ENCODE peak calls at places on chromosome 14, in five cellular contexts. R is hippocampal formation; Z is anterior cingulate cortex; J is sciatic nerve; N is activated CD4-positive, alpha-beta T cell treated with anti-CD3 and anti-CD28 coated beads, Interleukin-2, amount 50 U/mL, for 1 hour. S is an unnamed sample.

GRCh38 chr14:93733231-93733630 is 55.1 kb downstream of the PRIMA1 start:
- DNase-seq in R (no peak), J (no peak), N (no peak), Z (peak; percentile 14), S (no peak)

GRCh38 chr14:105092912-105093425 is 27.7 kb upstream of the GPR132 start:
- DNase-seq in Z (no peak), N (peak; percentile 58), R (no peak), J (peak; percentile 80), S (no peak)

GRCh38 chr14:82009076-82009475 is 475.4 kb upstream of the SEL1L start:
- DNase-seq in Z (no peak), N (no peak), J (no peak), R (no peak), S (no peak)

GRCh38 chr14:99270491-99271287 is 1.3 kb downstream of the BCL11B start:
- DNase-seq in J (no peak), R (no peak), Z (no peak), N (no peak), S (no peak)

GRCh38 chr14:63426838-63427237 is 108.1 kb upstream of the GPHB5 start:
- DNase-seq in J (no peak), R (no peak), N (no peak), Z (no peak), S (no peak)

GRCh38 chr14:96089401-96089800 is 50.2 kb downstream of the C14orf132 start:
- DNase-seq in N (no peak), J (peak; percentile 45), Z (no peak), R (no peak), S (no peak)

GRCh38 chr14:91127411-91127810 is 13.5 kb downstream of the DGLUCY start:
- DNase-seq in Z (no peak), R (no peak), N (no peak), J (no peak), S (no peak)

GRCh38 chr14:101184104-101184455 is 280.6 kb upstream of the RTL1 start:
- DNase-seq in J (peak; percentile 33), N (no peak), Z (no peak), R (no peak), S (no peak)

GRCh38 chr14:24741871-24742270 is 107.9 kb upstream of the GZMB start:
- DNase-seq in R (no peak), N (no peak), Z (no peak), J (no peak), S (no peak)

GRCh38 chr14:102694530-102695171 is 82.6 kb upstream of the TRAF3 start:
- DNase-seq in N (peak; percentile 57), Z (peak; percentile 22), J (peak; percentile 69), R (peak; percentile 80), S (peak; percentile 84)

GRCh38 chr14:35301334-35302210 is 9.4 kb downstream of the PSMA6 start:
- DNase-seq in N (no peak), J (no peak), R (no peak), Z (no peak), S (no peak)

GRCh38 chr14:89767861-89768268 is 186.7 kb downstream of the EFCAB11 start:
- DNase-seq in N (peak; percentile 64), J (no peak), Z (no peak), R (no peak), S (no peak)

GRCh38 chr14:64758025-64758521 is 53.8 kb downstream of the PLEKHG3 start:
- DNase-seq in Z (no peak), N (peak; percentile 16), R (no peak), J (no peak), S (no peak)

GRCh38 chr14:93959239-93960107 is 16.9 kb downstream of the ASB2 start:
- DNase-seq in N (peak; percentile 88), R (no peak), J (no peak), Z (no peak), S (no peak)

GRCh38 chr14:88868558-88869159 is 44.2 kb downstream of the TTC8 start:
- DNase-seq in N (no peak), Z (no peak), R (no peak), J (no peak), S (no peak)

GRCh38 chr14:75981426-75981825 is 369 bp downstream of the TGFB3 start:
- DNase-seq in J (no peak), Z (peak; percentile 47), R (peak; percentile 57), N (no peak), S (no peak)

GRCh38 chr14:34354556-34354955 is 107.5 kb downstream of the SPTSSA start:
- DNase-seq in J (no peak), Z (no peak), N (no peak), R (no peak), S (no peak)

GRCh38 chr14:77185093-77185465 is 3.5 kb downstream of the TMEM63C start:
- DNase-seq in R (no peak), J (no peak), Z (no peak), N (no peak), S (no peak)

GRCh38 chr14:103543140-103543539 is 14.1 kb downstream of the TRMT61A start:
- DNase-seq in Z (no peak), J (peak; percentile 59), N (no peak), R (no peak), S (no peak)

GRCh38 chr14:71629765-71630502 is 302.3 kb upstream of the RGS6 start:
- DNase-seq in N (no peak), Z (no peak), J (no peak), R (no peak), S (no peak)

GRCh38 chr14:68094158-68094557 is 274.6 kb downstream of the RAD51B start:
- DNase-seq in J (no peak), N (no peak), Z (no peak), R (no peak), S (no peak)

GRCh38 chr14:96001866-96002510 is 37.2 kb upstream of the C14orf132 start:
- DNase-seq in R (no peak), Z (no peak), J (no peak), N (no peak), S (no peak)

GRCh38 chr14:33968722-33969121 is 17.8 kb upstream of the EGLN3 start:
- DNase-seq in J (no peak), R (no peak), N (no peak), Z (no peak), S (no peak)

GRCh38 chr14:53462931-53463778 is 310.0 kb upstream of the DDHD1 start:
- DNase-seq in J (no peak), Z (no peak), R (no peak), N (no peak), S (no peak)

GRCh38 chr14:101470266-101470665 is 91.0 kb upstream of the DIO3 start:
- DNase-seq in R (no peak), N (no peak), Z (no peak), J (peak; percentile 56), S (no peak)

GRCh38 chr14:103259184-103259583 is 74.9 kb upstream of the EIF5 start:
- DNase-seq in J (no peak), Z (no peak), R (no peak), N (no peak), S (no peak)